ENCODE peak calls at places on chromosomes 12 and 14, in nine cellular contexts. B is heart right ventricle; P is left ventricle myocardium superior; A is foreskin keratinocyte; R is activated CD4-positive, alpha-beta T cell treated with anti-CD3 and anti-CD28 coated beads for 36 hours; K is activated CD8-positive, alpha-beta memory T cell treated with anti-CD3 and anti-CD28 coated beads, Interleukin-2, amount 10 ng/mL, durations not matched to agents 7 days and 5 days; M is pancreas; Q is activated naive CD4-positive, alpha-beta T cell treated with anti-CD3 and anti-CD28 coated beads, Interleukin-2, amount 50 U/mL, for 72 hours; N is naive thymus-derived CD4-positive, alpha-beta T cell. S is an unnamed sample.

GRCh38 chr12:132814232-132814631 is 14.4 kb downstream of the GOLGA3 start:
- ATAC-seq in B (no peak), P (no peak), A (no peak), R (no peak), K (no peak), M (no peak), Q (no peak), N (no peak), S (no peak)

GRCh38 chr12:13106666-13107065 is 3.2 kb upstream of the GSG1 start:
- ATAC-seq in B (no peak), P (no peak), A (no peak), R (no peak), K (no peak), M (no peak), Q (no peak), N (no peak), S (no peak)

GRCh38 chr12:42588981-42589464 is 523 bp downstream of the PRICKLE1 start:
- ATAC-seq in B (peak), P (peak), A (peak), R (peak), K (peak), M (peak), Q (no peak), N (no peak), S (peak)

GRCh38 chr12:2082321-2082720 is 29.5 kb downstream of the CACNA1C start:
- ATAC-seq in B (no peak), P (no peak), A (no peak), R (no peak), K (no peak), M (peak), Q (no peak), N (no peak), S (no peak)

GRCh38 chr12:29086325-29087271 is 62.5 kb upstream of the FAR2 start:
- ATAC-seq in B (no peak), P (no peak), A (no peak), R (no peak), K (no peak), M (no peak), Q (no peak), N (peak), S (no peak)

GRCh38 chr12:124586756-124587155 is 19.3 kb upstream of the NCOR2 start:
- ATAC-seq in B (no peak), P (no peak), A (no peak), R (no peak), K (no peak), M (peak), Q (no peak), N (no peak), S (no peak)

GRCh38 chr14:51401272-51401671 is 161.2 kb downstream of the TMX1 start:
- ATAC-seq in B (peak), P (peak), A (no peak), R (no peak), K (no peak), M (no peak), Q (no peak), N (no peak), S (peak)

GRCh38 chr12:64876388-64877071 is 52.1 kb downstream of the TBC1D30 start:
- ATAC-seq in B (no peak), P (no peak), A (no peak), R (no peak), K (no peak), M (no peak), Q (peak), N (no peak), S (no peak)

GRCh38 chr14:65222434-65222833 is 120.1 kb upstream of the MAX start:
- ATAC-seq in B (peak), P (peak), A (peak), R (peak), K (peak), M (peak), Q (peak), N (peak), S (no peak)

GRCh38 chr12:68455676-68456345 is 123.6 kb upstream of the MDM1 start:
- ATAC-seq in B (peak), P (no peak), A (no peak), R (no peak), K (no peak), M (no peak), Q (no peak), N (no peak), S (no peak)

GRCh38 chr12:3313655-3314305 is 177.2 kb upstream of the PRMT8 start:
- ATAC-seq in B (peak), P (peak), A (no peak), R (peak), K (peak), M (no peak), Q (peak), N (no peak), S (peak)

GRCh38 chr12:89685363-89685972 is 23.2 kb downstream of the ATP2B1 start:
- ATAC-seq in B (no peak), P (no peak), A (no peak), R (no peak), K (no peak), M (no peak), Q (no peak), N (peak), S (no peak)

GRCh38 chr12:91406920-91407341 is 224.3 kb upstream of the DCN start:
- ATAC-seq in B (no peak), P (no peak), A (peak), R (peak), K (no peak), M (no peak), Q (peak), N (no peak), S (no peak)

GRCh38 chr12:121828826-121829225 is 25.0 kb downstream of the SETD1B start:
- ATAC-seq in B (no peak), P (no peak), A (no peak), R (no peak), K (no peak), M (no peak), Q (no peak), N (no peak), S (no peak)

GRCh38 chr14:97177016-97177415 is 379.8 kb downstream of the VRK1 start:
- ATAC-seq in B (no peak), P (no peak), A (peak), R (peak), K (peak), M (no peak), Q (no peak), N (peak), S (no peak)

GRCh38 chr14:93716410-93717221 is 71.7 kb downstream of the PRIMA1 start:
- ATAC-seq in B (no peak), P (no peak), A (no peak), R (no peak), K (no peak), M (no peak), Q (no peak), N (no peak), S (no peak)

GRCh38 chr12:40170593-40170992 is 54.2 kb upstream of the LRRK2 start:
- ATAC-seq in B (no peak), P (no peak), A (no peak), R (no peak), K (no peak), M (no peak), Q (no peak), N (no peak), S (no peak)

GRCh38 chr12:112425582-112426382 is 7.0 kb downstream of the PTPN11 start:
- ATAC-seq in B (no peak), P (no peak), A (no peak), R (peak), K (no peak), M (no peak), Q (no peak), N (no peak), S (no peak)

GRCh38 chr14:104973215-104974145 is 4.7 kb downstream of the AHNAK2 start:
- ATAC-seq in B (peak), P (peak), A (peak), R (no peak), K (no peak), M (peak), Q (no peak), N (no peak), S (peak)

GRCh38 chr14:55398679-55399078 is 13.0 kb downstream of the ATG14 start:
- ATAC-seq in B (peak), P (peak), A (peak), R (peak), K (no peak), M (peak), Q (peak), N (no peak), S (peak)

GRCh38 chr12:107929436-107929835 is 154.9 kb downstream of the ASCL4 start:
- ATAC-seq in B (no peak), P (no peak), A (peak), R (peak), K (peak), M (no peak), Q (no peak), N (peak), S (peak)

S was measured in gastroesophageal sphincter.